ENCODE peak calls at places on chromosomes 4 and X, in four cellular contexts. One of them, this sample, is unnamed. For H3K27me3 and H3K4me1, the result is how much of the 10 kb centered on the place peaks cover.

GRCh38 chr4:82753238-82753637 is 45.4 kb downstream of the SCD5 start:
- DNase-seq in Peyer's patch: no peak
- DNase-seq in upper lobe of right lung: no peak
- DNase-seq in uterus: no peak
- DNase-seq in this sample: no peak

GRCh38 chr4:183197140-183197539 is 98.1 kb downstream of the WWC2 start:
- DNase-seq in upper lobe of right lung: no peak
- DNase-seq in Peyer's patch: no peak
- DNase-seq in uterus: no peak
- DNase-seq in this sample: no peak

GRCh38 chr4:17347445-17347844 is 164.4 kb downstream of the QDPR start:
- DNase-seq in uterus: peak
- DNase-seq in Peyer's patch: no peak
- DNase-seq in upper lobe of right lung: no peak
- DNase-seq in this sample: peak

GRCh38 chrX:111490683-111491082 is 20.8 kb upstream of the SERTM2 start:
- DNase-seq in upper lobe of right lung: no peak
- DNase-seq in uterus: no peak
- DNase-seq in Peyer's patch: no peak
- DNase-seq in this sample: no peak

GRCh38 chrX:152136312-152136711 is 2.1 kb downstream of the MAGEA10 start:
- DNase-seq in Peyer's patch: no peak
- DNase-seq in uterus: no peak
- DNase-seq in upper lobe of right lung: no peak
- DNase-seq in this sample: no peak

GRCh38 chr4:131632877-131633276 is 1516.2 kb upstream of the PCDH10 start:
- DNase-seq in Peyer's patch: no peak
- DNase-seq in upper lobe of right lung: no peak
- DNase-seq in uterus: no peak
- DNase-seq in this sample: no peak

GRCh38 chr4:121535351-121535750 is 154.5 kb upstream of the QRFPR start:
- DNase-seq in upper lobe of right lung: no peak
- DNase-seq in uterus: no peak
- DNase-seq in Peyer's patch: no peak
- DNase-seq in this sample: no peak

GRCh38 chr4:89469930-89470375 is 162.4 kb upstream of the GPRIN3 start:
- DNase-seq in uterus: no peak
- DNase-seq in upper lobe of right lung: no peak
- DNase-seq in Peyer's patch: no peak
- DNase-seq in this sample: no peak

GRCh38 chr4:23815351-23815750 is 74.5 kb downstream of the PPARGC1A start:
- DNase-seq in uterus: no peak
- DNase-seq in upper lobe of right lung: no peak
- DNase-seq in Peyer's patch: no peak
- DNase-seq in this sample: no peak

GRCh38 chr4:168848977-168849687 is 160.9 kb downstream of the CBR4 start:
- DNase-seq in Peyer's patch: no peak
- DNase-seq in uterus: no peak
- DNase-seq in upper lobe of right lung: no peak
- DNase-seq in this sample: no peak

GRCh38 chrX:19912-20571 is 261.1 kb upstream of the PLCXD1 start:
- DNase-seq in uterus: no peak
- DNase-seq in upper lobe of right lung: no peak
- DNase-seq in Peyer's patch: no peak
- DNase-seq in this sample: no peak

GRCh38 chr4:55397024-55397520 is 1.3 kb downstream of the TMEM165 start:
- DNase-seq in upper lobe of right lung: no peak
- DNase-seq in Peyer's patch: no peak
- DNase-seq in uterus: peak
- DNase-seq in this sample: no peak

GRCh38 chr4:141124224-141124623 is 9.0 kb downstream of the RNF150 start:
- DNase-seq in upper lobe of right lung: no peak
- DNase-seq in uterus: no peak
- DNase-seq in Peyer's patch: no peak
- DNase-seq in this sample: no peak

GRCh38 chrX:71634366-71634765 is 16.1 kb upstream of the CXCR3 start:
- DNase-seq in Peyer's patch: no peak
- DNase-seq in upper lobe of right lung: no peak
- DNase-seq in uterus: no peak
- DNase-seq in this sample: no peak

GRCh38 chrX:18174209-18174608 is 46.5 kb downstream of the BEND2 start:
- DNase-seq in upper lobe of right lung: no peak
- DNase-seq in uterus: no peak
- DNase-seq in Peyer's patch: no peak
- DNase-seq in this sample: no peak

GRCh38 chr4:4574792-4575191 is 32.9 kb upstream of the STX18 start:
- DNase-seq in uterus: peak
- DNase-seq in Peyer's patch: peak
- DNase-seq in upper lobe of right lung: peak
- DNase-seq in this sample: no peak

GRCh38 chr4:143375326-143376073 is 38.8 kb downstream of the GAB1 start:
- DNase-seq in Peyer's patch: peak
- DNase-seq in upper lobe of right lung: no peak
- DNase-seq in uterus: no peak
- DNase-seq in this sample: no peak

GRCh38 chr4:98491862-98492554 is 166.4 kb downstream of the TSPAN5 start:
- DNase-seq in uterus: no peak
- DNase-seq in upper lobe of right lung: no peak
- DNase-seq in Peyer's patch: no peak
- DNase-seq in this sample: no peak

GRCh38 chrX:101348452-101349222 is at the start of gene TIMM8A:
- DNase-seq in Peyer's patch: peak
- DNase-seq in upper lobe of right lung: peak
- DNase-seq in uterus: peak
- DNase-seq in this sample: peak

GRCh38 chrX:154696328-154697045 is 43.1 kb upstream of the CTAG2 start:
- DNase-seq in upper lobe of right lung: no peak
- DNase-seq in uterus: peak
- DNase-seq in Peyer's patch: no peak
- DNase-seq in this sample: no peak

GRCh38 chr4:7956306-7957112 is 16.8 kb upstream of the AFAP1 start:
- DNase-seq in upper lobe of right lung: no peak
- DNase-seq in Peyer's patch: no peak
- DNase-seq in uterus: peak
- DNase-seq in this sample: no peak

GRCh38 chrX:155027509-155028066 is 944 bp downstream of the FUNDC2 start:
- DNase-seq in Peyer's patch: no peak
- DNase-seq in uterus: peak
- DNase-seq in upper lobe of right lung: no peak
- DNase-seq in this sample: no peak

GRCh38 chr4:133058701-133059100 is 90.4 kb upstream of the PCDH10 start:
- DNase-seq in upper lobe of right lung: no peak
- DNase-seq in Peyer's patch: no peak
- DNase-seq in uterus: no peak
- DNase-seq in this sample: no peak

GRCh38 chr4:89992744-89993143 is 98.1 kb downstream of the MMRN1 start:
- DNase-seq in uterus: no peak
- DNase-seq in Peyer's patch: no peak
- DNase-seq in upper lobe of right lung: no peak
- DNase-seq in this sample: no peak

GRCh38 chr4:15652191-15652590 is 3.0 kb downstream of the FBXL5 start:
- DNase-seq in Peyer's patch: no peak
- DNase-seq in upper lobe of right lung: no peak
- DNase-seq in uterus: no peak
- DNase-seq in this sample: no peak

GRCh38 chr4:88779431-88779830 is 81.8 kb upstream of the NAP1L5 start:
- DNase-seq in upper lobe of right lung: no peak
- DNase-seq in Peyer's patch: no peak
- DNase-seq in uterus: no peak
- DNase-seq in this sample: no peak

GRCh38 chr4:143382539-143382938 is 45.9 kb downstream of the GAB1 start:
- DNase-seq in uterus: no peak
- DNase-seq in Peyer's patch: no peak
- DNase-seq in upper lobe of right lung: no peak
- DNase-seq in this sample: no peak

GRCh38 chr4:86841309-86841708 is 7.9 kb downstream of the SLC10A6 start:
- DNase-seq in uterus: no peak
- DNase-seq in Peyer's patch: no peak
- DNase-seq in upper lobe of right lung: no peak
- DNase-seq in this sample: no peak

GRCh38 chrX:16606142-16606720 is 43.7 kb upstream of the S100G start:
- DNase-seq in upper lobe of right lung: no peak
- DNase-seq in uterus: no peak
- DNase-seq in Peyer's patch: no peak
- DNase-seq in this sample: no peak

GRCh38 chrX:68719904-68720614 is 72.6 kb downstream of the STARD8 start:
- DNase-seq in upper lobe of right lung: no peak
- DNase-seq in Peyer's patch: no peak
- DNase-seq in uterus: peak
- DNase-seq in this sample: no peak

DNA sequence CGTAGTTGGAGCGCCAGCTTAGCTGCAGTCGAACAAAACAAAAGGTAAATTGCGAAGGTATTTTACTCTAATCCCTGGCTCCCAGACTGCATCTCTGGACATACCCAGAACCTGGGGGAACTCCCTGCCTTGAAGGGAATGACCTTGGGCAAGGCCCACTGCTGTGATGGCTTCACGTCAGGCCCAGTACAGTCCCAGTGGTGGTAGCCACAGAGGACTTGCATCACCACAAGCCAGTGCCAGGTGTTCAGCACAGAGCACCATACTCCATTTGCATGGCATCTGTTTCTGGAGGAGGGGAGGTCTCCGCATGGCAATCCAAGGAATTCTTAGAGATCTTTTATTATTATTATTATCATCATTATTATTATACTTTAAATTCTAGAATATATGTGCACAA is 5.6 kb downstream of the ETDA start:
- DNase-seq in Peyer's patch: no peak
- DNase-seq in upper lobe of right lung: no peak
- DNase-seq in uterus: no peak
- DNase-seq in this sample: no peak
- H3K27me3 ChIP-seq in Peyer's patch: under half
- H3K27me3 ChIP-seq in upper lobe of right lung: under half
- H3K27me3 ChIP-seq in uterus: under half
- H3K27me3 ChIP-seq in this sample: under half

DNA sequence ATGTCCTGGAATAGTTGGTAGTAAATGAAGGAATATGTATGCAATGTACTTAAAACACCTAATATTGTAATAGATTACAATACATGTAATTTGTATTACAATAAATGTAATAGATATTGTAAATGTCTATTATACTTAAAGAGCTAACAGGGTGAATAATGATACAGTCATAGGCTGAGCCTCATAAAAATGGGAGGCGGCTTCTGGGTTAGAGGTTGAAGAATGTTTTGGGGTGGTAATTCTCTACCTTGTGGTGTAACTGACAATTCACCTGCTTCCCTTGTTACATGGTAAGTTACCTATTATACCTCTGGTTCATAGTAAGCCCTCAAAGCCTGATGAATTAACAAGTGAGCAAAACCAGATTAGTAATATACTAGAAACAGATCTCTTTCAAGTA is 26.0 kb downstream of the ATP8A1 start:
- DNase-seq in upper lobe of right lung: no peak
- DNase-seq in uterus: no peak
- DNase-seq in Peyer's patch: no peak
- DNase-seq in this sample: no peak
- H3K4me1 ChIP-seq in upper lobe of right lung: under half
- H3K4me1 ChIP-seq in uterus: under half
- H3K4me1 ChIP-seq in Peyer's patch: under half
- H3K4me1 ChIP-seq in this sample: under half

GRCh38 chrX:79081895-79082512 is 62.5 kb upstream of the GPR174 start:
- DNase-seq in upper lobe of right lung: no peak
- DNase-seq in Peyer's patch: no peak
- DNase-seq in uterus: no peak
- DNase-seq in this sample: no peak

GRCh38 chrX:79080131-79080530 is 64.4 kb upstream of the GPR174 start:
- DNase-seq in Peyer's patch: no peak
- DNase-seq in uterus: no peak
- DNase-seq in upper lobe of right lung: no peak
- DNase-seq in this sample: no peak

GRCh38 chrX:79082886-79083285 is 61.6 kb upstream of the GPR174 start:
- DNase-seq in uterus: no peak
- DNase-seq in upper lobe of right lung: no peak
- DNase-seq in Peyer's patch: no peak
- DNase-seq in this sample: no peak

GRCh38 chrX:79079477-79079876 is 65.0 kb upstream of the GPR174 start:
- DNase-seq in upper lobe of right lung: no peak
- DNase-seq in uterus: no peak
- DNase-seq in Peyer's patch: no peak
- DNase-seq in this sample: no peak

DNA sequence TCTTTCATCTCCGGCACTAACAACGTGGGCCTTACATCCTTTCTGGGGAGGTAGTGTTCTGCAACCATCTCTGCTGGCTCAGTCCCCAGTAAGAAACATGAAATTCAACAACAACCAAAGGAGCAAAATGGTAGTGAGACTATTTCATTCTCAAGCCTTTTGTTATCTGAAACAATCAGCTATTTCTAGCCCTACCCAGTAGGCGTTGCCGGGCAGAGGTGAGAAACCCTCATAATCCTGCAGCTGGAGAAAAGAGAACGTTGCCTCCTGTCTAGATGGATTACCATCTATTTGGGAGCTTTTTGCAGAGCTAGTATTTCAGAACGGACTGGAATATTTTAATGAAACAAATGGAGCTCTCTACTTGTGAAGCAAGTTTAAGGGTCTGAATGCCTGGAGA is 66.4 kb upstream of the GPR174 start:
- DNase-seq in upper lobe of right lung: no peak
- DNase-seq in Peyer's patch: no peak
- DNase-seq in uterus: no peak
- DNase-seq in this sample: no peak
- H3K4me3 ChIP-seq in upper lobe of right lung: no peak
- H3K4me3 ChIP-seq in Peyer's patch: no peak
- H3K4me3 ChIP-seq in uterus: no peak
- H3K4me3 ChIP-seq in this sample: no peak

DNA sequence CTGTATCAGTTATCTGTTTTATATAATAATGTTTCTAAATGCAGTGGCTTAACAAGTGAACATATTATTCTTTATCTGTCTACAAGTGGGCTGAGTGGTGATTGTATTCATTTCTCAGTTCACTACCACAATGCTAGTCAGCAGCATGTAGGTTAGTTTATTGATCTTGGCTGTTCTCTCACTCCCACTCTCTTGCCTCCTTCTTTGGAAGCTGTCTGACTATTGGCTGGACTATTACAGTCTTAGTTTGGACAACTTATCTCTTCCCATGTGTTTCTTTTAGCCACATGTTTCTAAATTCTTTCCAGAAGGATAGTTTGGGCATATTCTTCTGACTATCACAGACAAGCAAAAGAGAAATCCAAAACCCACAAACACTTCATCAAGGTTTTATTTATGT is 459.5 kb upstream of the AGA start:
- DNase-seq in Peyer's patch: no peak
- DNase-seq in uterus: no peak
- DNase-seq in upper lobe of right lung: no peak
- DNase-seq in this sample: no peak
- H3K27me3 ChIP-seq in Peyer's patch: under half
- H3K27me3 ChIP-seq in uterus: under half
- H3K27me3 ChIP-seq in upper lobe of right lung: under half
- H3K27me3 ChIP-seq in this sample: under half

GRCh38 chrX:57643698-57644097 is 36.4 kb downstream of the NLRP2B start:
- DNase-seq in upper lobe of right lung: no peak
- DNase-seq in uterus: no peak
- DNase-seq in Peyer's patch: no peak
- DNase-seq in this sample: no peak
- H3K4me1 ChIP-seq in upper lobe of right lung: under half
- H3K4me1 ChIP-seq in uterus: under half
- H3K4me1 ChIP-seq in Peyer's patch: under half
- H3K4me1 ChIP-seq in this sample: under half